ENCODE peak calls at places on chromosomes 13 and 19, in ten cellular contexts. C is coronary artery; D is NCI-H1105 treated with DMSO at 0.1 percent for 48 hours; L is heart right ventricle; K is brain pericyte; M is NCI-H345; H is stimulated activated naive CD8-positive, alpha-beta T cell treated with anti-CD3 and anti-CD28 coated beads, Interleukin-15, amount 100 ng/mL, for 72 hours; T is Calu3; F is effector CD4-positive, alpha-beta T cell; P is skeletal muscle cell. S is an unnamed sample.

GRCh38 chr19:31503211-31503610 is 154.0 kb upstream of the TSHZ3 start:
- DNase-seq in C (no peak), D (no peak), L (no peak), K (no peak), M (no peak), H (no peak), T (no peak), F (no peak), P (no peak), S (no peak)

GRCh38 chr13:57935965-57936364 is 304.4 kb downstream of the PCDH17 start:
- DNase-seq in C (no peak), D (no peak), L (no peak), K (no peak), M (no peak), H (no peak), T (no peak), F (no peak), P (no peak), S (no peak)

GRCh38 chr13:23427342-23428182 is 5.9 kb downstream of the SACS start:
- DNase-seq in C (no peak), D (no peak), L (peak; percentile 13), K (peak; percentile 56), M (no peak), H (no peak), T (no peak), F (no peak), P (peak; percentile 88), S (peak; percentile 10)

GRCh38 chr19:11377756-11378155 is 3.3 kb downstream of the SWSAP1 start:
- DNase-seq in C (no peak), D (no peak), L (no peak), K (no peak), M (no peak), H (no peak), T (no peak), F (no peak), P (no peak), S (no peak)

GRCh38 chr13:75803175-75803611 is 167.1 kb downstream of the LMO7 start:
- DNase-seq in C (no peak), D (no peak), L (no peak), K (no peak), M (peak; percentile 85), H (no peak), T (no peak), F (no peak), P (no peak), S (peak; percentile 38)

GRCh38 chr13:31050486-31051400 is 111.0 kb downstream of the HSPH1 start:
- DNase-seq in C (no peak), D (no peak), L (no peak), K (no peak), M (no peak), H (no peak), T (no peak), F (no peak), P (no peak), S (no peak)

GRCh38 chr13:23510979-23511735 is 59.1 kb upstream of the TNFRSF19 start:
- DNase-seq in C (no peak), D (no peak), L (peak; percentile 40), K (no peak), M (peak; percentile 12), H (no peak), T (no peak), F (no peak), P (no peak), S (no peak)

GRCh38 chr19:33289261-33289660 is 13.1 kb downstream of the CEBPA start:
- DNase-seq in C (no peak), D (no peak), L (no peak), K (no peak), M (no peak), H (no peak), T (no peak), F (no peak), P (no peak), S (no peak)

GRCh38 chr19:54638683-54639082 is 8.4 kb downstream of the LILRB1 start:
- DNase-seq in C (no peak), D (no peak), L (no peak), K (no peak), M (no peak), H (no peak), T (no peak), F (no peak), P (no peak), S (no peak)

GRCh38 chr13:37956536-37956935 is 87.0 kb upstream of the TRPC4 start:
- DNase-seq in C (no peak), D (peak; percentile 50), L (no peak), K (no peak), M (no peak), H (no peak), T (no peak), F (no peak), P (no peak), S (no peak)

GRCh38 chr19:44847144-44848035 is 1.3 kb downstream of the NECTIN2 start:
- DNase-seq in C (peak; percentile 87), D (peak; percentile 38), L (peak; percentile 85), K (no peak), M (peak; percentile 42), H (no peak), T (peak; percentile 90), F (no peak), P (no peak), S (peak; percentile 84)

GRCh38 chr13:29730253-29730652 is 120.2 kb downstream of the UBL3 start:
- DNase-seq in C (no peak), D (no peak), L (no peak), K (no peak), M (no peak), H (no peak), T (no peak), F (no peak), P (no peak), S (no peak)

GRCh38 chr19:31658993-31659896 is 310.0 kb upstream of the TSHZ3 start:
- DNase-seq in C (no peak), D (no peak), L (no peak), K (no peak), M (no peak), H (no peak), T (no peak), F (no peak), P (no peak), S (no peak)

GRCh38 chr13:40190656-40191100 is 475.8 kb downstream of the FOXO1 start:
- DNase-seq in C (peak; percentile 40), D (no peak), L (no peak), K (peak; percentile 21), M (no peak), H (peak; percentile 28), T (peak; percentile 10), F (peak; percentile 67), P (peak; percentile 48), S (peak; percentile 57)

GRCh38 chr13:66660013-66660804 is 569.9 kb downstream of the PCDH9 start:
- DNase-seq in C (no peak), D (no peak), L (no peak), K (peak; percentile 15), M (no peak), H (no peak), T (no peak), F (no peak), P (peak; percentile 68), S (no peak)

GRCh38 chr13:80524447-80525215 is 183.7 kb upstream of the SPRY2 start:
- DNase-seq in C (no peak), D (no peak), L (no peak), K (no peak), M (no peak), H (no peak), T (no peak), F (no peak), P (no peak), S (no peak)

GRCh38 chr13:75889427-75889826 is 253.3 kb downstream of the LMO7 start:
- DNase-seq in C (no peak), D (no peak), L (no peak), K (no peak), M (no peak), H (no peak), T (no peak), F (no peak), P (no peak), S (no peak)

GRCh38 chr19:18649371-18650047 is 12.7 kb downstream of the KLHL26 start:
- DNase-seq in C (peak; percentile 87), D (no peak), L (peak; percentile 83), K (peak; percentile 58), M (no peak), H (no peak), T (no peak), F (no peak), P (no peak), S (peak; percentile 54)

GRCh38 chr13:98275711-98276171 is 98.7 kb upstream of the RNF113B start:
- DNase-seq in C (no peak), D (no peak), L (no peak), K (no peak), M (no peak), H (no peak), T (no peak), F (no peak), P (no peak), S (no peak)

GRCh38 chr19:48480476-48481190 is 11.5 kb downstream of the CYTH2 start:
- DNase-seq in C (no peak), D (peak; percentile 22), L (peak; percentile 53), K (no peak), M (no peak), H (peak; percentile 58), T (no peak), F (peak; percentile 53), P (no peak), S (peak; percentile 52)

GRCh38 chr13:78657699-78658629 is 991 bp downstream of the OBI1 start:
- DNase-seq in C (no peak), D (peak; percentile 12), L (no peak), K (no peak), M (no peak), H (no peak), T (no peak), F (no peak), P (no peak), S (no peak)

GRCh38 chr19:3881272-3882040 is 971 bp downstream of the ATCAY start:
- DNase-seq in C (no peak), D (peak; percentile 46), L (no peak), K (no peak), M (peak; percentile 45), H (no peak), T (no peak), F (no peak), P (no peak), S (no peak)

GRCh38 chr13:99061411-99061810 is 83.5 kb upstream of the DOCK9 start:
- DNase-seq in C (no peak), D (no peak), L (no peak), K (no peak), M (no peak), H (no peak), T (no peak), F (no peak), P (no peak), S (no peak)

GRCh38 chr13:23500858-23501257 is 67.4 kb upstream of the SACS start:
- DNase-seq in C (no peak), D (no peak), L (no peak), K (no peak), M (no peak), H (no peak), T (no peak), F (no peak), P (peak; percentile 86), S (no peak)

GRCh38 chr13:36151591-36151990 is 20.4 kb upstream of the DCLK1 start:
- DNase-seq in C (no peak), D (no peak), L (no peak), K (no peak), M (no peak), H (no peak), T (no peak), F (no peak), P (no peak), S (no peak)

GRCh38 chr13:59946924-59947323 is 216.8 kb downstream of the DIAPH3 start:
- DNase-seq in C (no peak), D (no peak), L (no peak), K (no peak), M (no peak), H (no peak), T (no peak), F (no peak), P (no peak), S (no peak)

GRCh38 chr19:49362926-49363264 is 679 bp upstream of the TEAD2 start:
- DNase-seq in C (no peak), D (no peak), L (peak; percentile 62), K (no peak), M (no peak), H (peak; percentile 32), T (no peak), F (no peak), P (no peak), S (peak; percentile 62)

GRCh38 chr13:102800145-102801041 is 1.5 kb downstream of the BIVM start:
- DNase-seq in C (peak; percentile 85), D (peak; percentile 41), L (peak; percentile 86), K (peak; percentile 27), M (peak; percentile 76), H (peak; percentile 92), T (peak; percentile 76), F (peak; percentile 75), P (peak; percentile 19), S (peak; percentile 90)